ENCODE peak calls at places on chromosomes 16 and 17, in ten cellular contexts. N, E, X, C, T, W, A, O, S and I are unnamed samples.

GRCh38 chr17:77466140-77466539 is 325.4 kb downstream of the SEC14L1 start:
- DNase-seq in N (no peak), E (no peak), X (no peak), C (peak; percentile 59), T (no peak), W (peak; percentile 67), A (no peak), O (no peak), S (no peak), I (no peak)

GRCh38 chr17:28878158-28878910 is 19.2 kb downstream of the FLOT2 start:
- DNase-seq in N (no peak), E (no peak), X (no peak), C (no peak), T (no peak), W (no peak), A (no peak), O (no peak), S (no peak), I (no peak)

GRCh38 chr16:47887496-47887895 is 268.3 kb downstream of the ABCC12 start:
- DNase-seq in N (no peak), E (no peak), X (no peak), C (peak; percentile 16), T (no peak), W (no peak), A (no peak), O (peak; percentile 10), S (no peak), I (no peak)

GRCh38 chr16:82452002-82452741 is 174.6 kb upstream of the CDH13 start:
- DNase-seq in N (no peak), E (no peak), X (no peak), C (no peak), T (no peak), W (no peak), A (peak; percentile 27), O (no peak), S (no peak), I (no peak)

GRCh38 chr17:48592592-48592991 is 987 bp downstream of the HOXB5 start:
- DNase-seq in N (no peak), E (no peak), X (no peak), C (no peak), T (no peak), W (no peak), A (no peak), O (no peak), S (no peak), I (no peak)

GRCh38 chr17:6387858-6388257 is 47.1 kb downstream of the AIPL1 start:
- DNase-seq in N (no peak), E (no peak), X (no peak), C (no peak), T (no peak), W (no peak), A (no peak), O (no peak), S (no peak), I (no peak)

GRCh38 chr16:48504216-48504615 is 105.8 kb downstream of the N4BP1 start:
- DNase-seq in N (no peak), E (no peak), X (no peak), C (no peak), T (no peak), W (no peak), A (no peak), O (no peak), S (no peak), I (no peak)

GRCh38 chr16:67649494-67649931 is 4.6 kb downstream of the CARMIL2 start:
- DNase-seq in N (peak; percentile 73), E (no peak), X (no peak), C (peak; percentile 37), T (no peak), W (peak; percentile 56), A (no peak), O (no peak), S (no peak), I (no peak)

GRCh38 chr17:44147812-44148211 is 6.1 kb downstream of the HROB start:
- DNase-seq in N (no peak), E (no peak), X (no peak), C (no peak), T (no peak), W (no peak), A (no peak), O (no peak), S (no peak), I (no peak)

GRCh38 chr16:3623642-3624041 is 12.2 kb upstream of the SLX4 start:
- DNase-seq in N (no peak), E (no peak), X (no peak), C (no peak), T (no peak), W (no peak), A (no peak), O (no peak), S (no peak), I (no peak)